ENCODE peak calls at places on chromosome 4, in five cellular contexts. One of them, this sample, is unnamed.

GRCh38 chr4:186560647-186561046 is 5.3 kb upstream of the MTNR1A start:
- DNase-seq in choroid plexus epithelial cell: no peak
- DNase-seq in GM23338: no peak
- DNase-seq in bronchial epithelial cell: no peak
- DNase-seq in GM04503: no peak
- DNase-seq in this sample: no peak

GRCh38 chr4:58669783-58670182 is 1559.6 kb upstream of the IGFBP7 start:
- DNase-seq in GM23338: no peak
- DNase-seq in choroid plexus epithelial cell: no peak
- DNase-seq in GM04503: no peak
- DNase-seq in bronchial epithelial cell: no peak
- DNase-seq in this sample: no peak

GRCh38 chr4:41212221-41213203 is 1.8 kb downstream of the APBB2 start:
- DNase-seq in choroid plexus epithelial cell: peak
- DNase-seq in GM23338: peak
- DNase-seq in GM04503: peak
- DNase-seq in bronchial epithelial cell: peak
- DNase-seq in this sample: peak

GRCh38 chr4:106315968-106316772 is at the start of the genes AIMP1 and TBCK:
- DNase-seq in GM23338: peak
- DNase-seq in GM04503: peak
- DNase-seq in bronchial epithelial cell: peak
- DNase-seq in choroid plexus epithelial cell: peak
- DNase-seq in this sample: peak

GRCh38 chr4:161696957-161697356 is 466.8 kb downstream of the FSTL5 start:
- DNase-seq in bronchial epithelial cell: peak
- DNase-seq in GM04503: no peak
- DNase-seq in GM23338: peak
- DNase-seq in choroid plexus epithelial cell: peak
- DNase-seq in this sample: no peak

GRCh38 chr4:1826531-1827350 is 29.2 kb downstream of the LETM1 start:
- DNase-seq in bronchial epithelial cell: no peak
- DNase-seq in GM23338: no peak
- DNase-seq in choroid plexus epithelial cell: no peak
- DNase-seq in GM04503: no peak
- DNase-seq in this sample: no peak

GRCh38 chr4:173009129-173009823 is 159.3 kb upstream of the GALNT7 start:
- DNase-seq in GM23338: no peak
- DNase-seq in bronchial epithelial cell: no peak
- DNase-seq in choroid plexus epithelial cell: peak
- DNase-seq in GM04503: no peak
- DNase-seq in this sample: peak

GRCh38 chr4:56229947-56230346 is 157.3 kb downstream of the AASDH start:
- DNase-seq in GM04503: no peak
- DNase-seq in GM23338: no peak
- DNase-seq in bronchial epithelial cell: no peak
- DNase-seq in choroid plexus epithelial cell: no peak
- DNase-seq in this sample: no peak

GRCh38 chr4:84167579-84167978 is 331.5 kb downstream of the NKX6-1 start:
- DNase-seq in choroid plexus epithelial cell: no peak
- DNase-seq in GM04503: no peak
- DNase-seq in bronchial epithelial cell: no peak
- DNase-seq in GM23338: peak
- DNase-seq in this sample: no peak

GRCh38 chr4:125728568-125728967 is 413.8 kb downstream of the FAT4 start:
- DNase-seq in GM04503: peak
- DNase-seq in bronchial epithelial cell: peak
- DNase-seq in choroid plexus epithelial cell: peak
- DNase-seq in GM23338: peak
- DNase-seq in this sample: peak

GRCh38 chr4:145937021-145937861 is 1.4 kb downstream of the ZNF827 start:
- DNase-seq in choroid plexus epithelial cell: peak
- DNase-seq in bronchial epithelial cell: no peak
- DNase-seq in GM04503: no peak
- DNase-seq in GM23338: peak
- DNase-seq in this sample: peak

GRCh38 chr4:26197018-26197779 is 123.6 kb upstream of the RBPJ start:
- DNase-seq in GM23338: no peak
- DNase-seq in bronchial epithelial cell: peak
- DNase-seq in choroid plexus epithelial cell: peak
- DNase-seq in GM04503: peak
- DNase-seq in this sample: peak

GRCh38 chr4:140286503-140286902 is 86.9 kb upstream of the SCOC start:
- DNase-seq in GM04503: no peak
- DNase-seq in choroid plexus epithelial cell: no peak
- DNase-seq in GM23338: no peak
- DNase-seq in bronchial epithelial cell: no peak
- DNase-seq in this sample: peak

GRCh38 chr4:76156635-76157034 is 8.4 kb upstream of the NUP54 start:
- DNase-seq in bronchial epithelial cell: peak
- DNase-seq in choroid plexus epithelial cell: peak
- DNase-seq in GM04503: no peak
- DNase-seq in GM23338: no peak
- DNase-seq in this sample: no peak

GRCh38 chr4:53601251-53601764 is 10.0 kb upstream of the LNX1 start:
- DNase-seq in GM04503: no peak
- DNase-seq in bronchial epithelial cell: no peak
- DNase-seq in choroid plexus epithelial cell: peak
- DNase-seq in GM23338: peak
- DNase-seq in this sample: no peak

GRCh38 chr4:76354517-76355473 is 48.3 kb downstream of the STBD1 start:
- DNase-seq in GM04503: no peak
- DNase-seq in choroid plexus epithelial cell: no peak
- DNase-seq in GM23338: no peak
- DNase-seq in bronchial epithelial cell: no peak
- DNase-seq in this sample: no peak

GRCh38 chr4:82630079-82630478 is 68.3 kb upstream of the TMEM150C start:
- DNase-seq in GM23338: no peak
- DNase-seq in choroid plexus epithelial cell: no peak
- DNase-seq in bronchial epithelial cell: no peak
- DNase-seq in GM04503: no peak
- DNase-seq in this sample: no peak

GRCh38 chr4:7151668-7152227 is 40.6 kb upstream of the SORCS2 start:
- DNase-seq in choroid plexus epithelial cell: no peak
- DNase-seq in bronchial epithelial cell: no peak
- DNase-seq in GM04503: no peak
- DNase-seq in GM23338: no peak
- DNase-seq in this sample: peak

GRCh38 chr4:17584502-17585213 is 7.7 kb downstream of the LAP3 start:
- DNase-seq in bronchial epithelial cell: no peak
- DNase-seq in GM04503: no peak
- DNase-seq in GM23338: peak
- DNase-seq in choroid plexus epithelial cell: no peak
- DNase-seq in this sample: no peak

GRCh38 chr4:113476800-113477199 is 284.7 kb downstream of the CAMK2D start:
- DNase-seq in bronchial epithelial cell: peak
- DNase-seq in choroid plexus epithelial cell: no peak
- DNase-seq in GM23338: no peak
- DNase-seq in GM04503: no peak
- DNase-seq in this sample: no peak

GRCh38 chr4:108199881-108200280 is 31.1 kb upstream of the LEF1 start:
- DNase-seq in bronchial epithelial cell: no peak
- DNase-seq in choroid plexus epithelial cell: no peak
- DNase-seq in GM04503: no peak
- DNase-seq in GM23338: no peak
- DNase-seq in this sample: no peak

GRCh38 chr4:97074531-97074930 is 1068.7 kb downstream of the STPG2 start:
- DNase-seq in choroid plexus epithelial cell: no peak
- DNase-seq in GM04503: no peak
- DNase-seq in GM23338: no peak
- DNase-seq in bronchial epithelial cell: no peak
- DNase-seq in this sample: no peak

GRCh38 chr4:17336524-17336941 is 175.4 kb downstream of the QDPR start:
- DNase-seq in GM04503: no peak
- DNase-seq in choroid plexus epithelial cell: no peak
- DNase-seq in GM23338: no peak
- DNase-seq in bronchial epithelial cell: peak
- DNase-seq in this sample: no peak

GRCh38 chr4:783133-783541 is 42.8 kb downstream of the CPLX1 start:
- DNase-seq in choroid plexus epithelial cell: no peak
- DNase-seq in GM23338: no peak
- DNase-seq in GM04503: no peak
- DNase-seq in bronchial epithelial cell: no peak
- DNase-seq in this sample: no peak

GRCh38 chr4:15213415-15213814 is 211.1 kb downstream of the CPEB2 start:
- DNase-seq in GM23338: no peak
- DNase-seq in bronchial epithelial cell: no peak
- DNase-seq in GM04503: no peak
- DNase-seq in choroid plexus epithelial cell: no peak
- DNase-seq in this sample: no peak

GRCh38 chr4:38949416-38950051 is 81.9 kb downstream of the FAM114A1 start:
- DNase-seq in bronchial epithelial cell: peak
- DNase-seq in GM04503: no peak
- DNase-seq in GM23338: no peak
- DNase-seq in choroid plexus epithelial cell: peak
- DNase-seq in this sample: peak

GRCh38 chr4:67712000-67712625 is 11.2 kb upstream of the UBA6 start:
- DNase-seq in choroid plexus epithelial cell: no peak
- DNase-seq in GM23338: no peak
- DNase-seq in bronchial epithelial cell: no peak
- DNase-seq in GM04503: no peak
- DNase-seq in this sample: no peak

GRCh38 chr4:25427871-25428270 is 50.8 kb downstream of the ANAPC4 start:
- DNase-seq in choroid plexus epithelial cell: no peak
- DNase-seq in bronchial epithelial cell: no peak
- DNase-seq in GM23338: peak
- DNase-seq in GM04503: no peak
- DNase-seq in this sample: no peak

GRCh38 chr4:131302108-131302507 is 1847.0 kb upstream of the PCDH10 start:
- DNase-seq in GM23338: peak
- DNase-seq in bronchial epithelial cell: no peak
- DNase-seq in choroid plexus epithelial cell: no peak
- DNase-seq in GM04503: no peak
- DNase-seq in this sample: no peak

GRCh38 chr4:82031386-82031785 is 342.4 kb downstream of the HNRNPD start:
- DNase-seq in GM23338: no peak
- DNase-seq in choroid plexus epithelial cell: no peak
- DNase-seq in GM04503: no peak
- DNase-seq in bronchial epithelial cell: no peak
- DNase-seq in this sample: no peak

GRCh38 chr4:146472404-146472803 is 49.3 kb downstream of the SLC10A7 start:
- DNase-seq in GM23338: peak
- DNase-seq in GM04503: no peak
- DNase-seq in bronchial epithelial cell: no peak
- DNase-seq in choroid plexus epithelial cell: no peak
- DNase-seq in this sample: no peak

GRCh38 chr4:184951668-184952160 is 66.6 kb upstream of the HELT start:
- DNase-seq in choroid plexus epithelial cell: no peak
- DNase-seq in GM23338: no peak
- DNase-seq in bronchial epithelial cell: no peak
- DNase-seq in GM04503: no peak
- DNase-seq in this sample: no peak

GRCh38 chr4:14072506-14072905 is 445.0 kb upstream of the BOD1L1 start:
- DNase-seq in GM04503: no peak
- DNase-seq in GM23338: no peak
- DNase-seq in bronchial epithelial cell: no peak
- DNase-seq in choroid plexus epithelial cell: no peak
- DNase-seq in this sample: no peak

GRCh38 chr4:20254517-20255250 is 3.0 kb downstream of the SLIT2 start:
- DNase-seq in bronchial epithelial cell: no peak
- DNase-seq in GM23338: peak
- DNase-seq in choroid plexus epithelial cell: peak
- DNase-seq in GM04503: no peak
- DNase-seq in this sample: peak

GRCh38 chr4:36235306-36235705 is 9.0 kb downstream of the ARAP2 start:
- DNase-seq in GM23338: peak
- DNase-seq in choroid plexus epithelial cell: peak
- DNase-seq in GM04503: no peak
- DNase-seq in bronchial epithelial cell: peak
- DNase-seq in this sample: no peak